ENCODE peak calls at places on chromosomes 6 and 20, in seven cellular contexts. One of them, this sample, is unnamed.

GRCh38 chr20:62834967-62835730 is 18.3 kb downstream of the COL9A3 start:
- DNase-seq in upper lobe of right lung: no peak
- DNase-seq in fibroblast of lung: no peak
- DNase-seq in lung: no peak
- DNase-seq in SK-N-SH: no peak
- DNase-seq in psoas muscle: no peak
- DNase-seq in GM23338: no peak
- DNase-seq in this sample: no peak

GRCh38 chr20:33532753-33533459 is 43.0 kb downstream of the CBFA2T2 start:
- DNase-seq in upper lobe of right lung: no peak
- DNase-seq in SK-N-SH: no peak
- DNase-seq in lung: no peak
- DNase-seq in fibroblast of lung: no peak
- DNase-seq in GM23338: no peak
- DNase-seq in psoas muscle: no peak
- DNase-seq in this sample: no peak

GRCh38 chr6:85185977-85186376 is 263.9 kb upstream of the NT5E start:
- DNase-seq in SK-N-SH: no peak
- DNase-seq in psoas muscle: no peak
- DNase-seq in fibroblast of lung: no peak
- DNase-seq in upper lobe of right lung: no peak
- DNase-seq in lung: no peak
- DNase-seq in GM23338: no peak
- DNase-seq in this sample: no peak

GRCh38 chr6:125444234-125444949 is 142.6 kb upstream of the HDDC2 start:
- DNase-seq in psoas muscle: peak; percentile 69
- DNase-seq in fibroblast of lung: no peak
- DNase-seq in SK-N-SH: no peak
- DNase-seq in GM23338: no peak
- DNase-seq in lung: no peak
- DNase-seq in upper lobe of right lung: peak; percentile 56
- DNase-seq in this sample: no peak

GRCh38 chr20:60579941-60580515 is 621.8 kb downstream of the CDH26 start:
- DNase-seq in psoas muscle: no peak
- DNase-seq in fibroblast of lung: no peak
- DNase-seq in lung: no peak
- DNase-seq in upper lobe of right lung: no peak
- DNase-seq in SK-N-SH: no peak
- DNase-seq in GM23338: no peak
- DNase-seq in this sample: no peak

GRCh38 chr20:35680464-35681183 is 15.9 kb upstream of the CPNE1 start:
- DNase-seq in SK-N-SH: no peak
- DNase-seq in fibroblast of lung: no peak
- DNase-seq in GM23338: no peak
- DNase-seq in lung: no peak
- DNase-seq in psoas muscle: no peak
- DNase-seq in upper lobe of right lung: no peak
- DNase-seq in this sample: no peak

GRCh38 chr6:170393807-170394399 is 87.3 kb downstream of the FAM120B start:
- DNase-seq in upper lobe of right lung: no peak
- DNase-seq in GM23338: no peak
- DNase-seq in SK-N-SH: no peak
- DNase-seq in psoas muscle: no peak
- DNase-seq in lung: no peak
- DNase-seq in fibroblast of lung: peak; percentile 67
- DNase-seq in this sample: no peak

GRCh38 chr6:134007077-134007476 is 45.3 kb downstream of the SLC2A12 start:
- DNase-seq in SK-N-SH: no peak
- DNase-seq in psoas muscle: no peak
- DNase-seq in upper lobe of right lung: peak; percentile 79
- DNase-seq in fibroblast of lung: no peak
- DNase-seq in GM23338: no peak
- DNase-seq in lung: peak; percentile 70
- DNase-seq in this sample: no peak

GRCh38 chr20:45343867-45344721 is 4.1 kb downstream of the SDC4 start:
- DNase-seq in lung: peak; percentile 63
- DNase-seq in fibroblast of lung: peak; percentile 93
- DNase-seq in upper lobe of right lung: no peak
- DNase-seq in GM23338: no peak
- DNase-seq in psoas muscle: peak; percentile 82
- DNase-seq in SK-N-SH: no peak
- DNase-seq in this sample: peak; percentile 30

GRCh38 chr20:44861547-44862006 is 23.9 kb upstream of the YWHAB start:
- DNase-seq in lung: no peak
- DNase-seq in SK-N-SH: no peak
- DNase-seq in upper lobe of right lung: no peak
- DNase-seq in GM23338: no peak
- DNase-seq in psoas muscle: peak; percentile 69
- DNase-seq in fibroblast of lung: peak; percentile 75
- DNase-seq in this sample: no peak

GRCh38 chr6:31734703-31735500 is 1.4 kb downstream of the CLIC1 start:
- DNase-seq in psoas muscle: no peak
- DNase-seq in SK-N-SH: no peak
- DNase-seq in lung: peak; percentile 55
- DNase-seq in upper lobe of right lung: no peak
- DNase-seq in fibroblast of lung: peak; percentile 73
- DNase-seq in GM23338: peak; percentile 85
- DNase-seq in this sample: peak; percentile 79

GRCh38 chr6:139588734-139589418 is 214.4 kb upstream of the CITED2 start:
- DNase-seq in upper lobe of right lung: no peak
- DNase-seq in psoas muscle: no peak
- DNase-seq in lung: no peak
- DNase-seq in fibroblast of lung: peak; percentile 78
- DNase-seq in GM23338: no peak
- DNase-seq in SK-N-SH: no peak
- DNase-seq in this sample: no peak

GRCh38 chr6:169981969-169982368 is 230.5 kb downstream of the ERMARD start:
- DNase-seq in fibroblast of lung: no peak
- DNase-seq in upper lobe of right lung: no peak
- DNase-seq in psoas muscle: no peak
- DNase-seq in SK-N-SH: no peak
- DNase-seq in GM23338: no peak
- DNase-seq in lung: no peak
- DNase-seq in this sample: no peak

GRCh38 chr6:85062884-85063283 is 298.5 kb upstream of the TBX18 start:
- DNase-seq in fibroblast of lung: no peak
- DNase-seq in GM23338: no peak
- DNase-seq in upper lobe of right lung: no peak
- DNase-seq in lung: no peak
- DNase-seq in SK-N-SH: no peak
- DNase-seq in psoas muscle: no peak
- DNase-seq in this sample: no peak

GRCh38 chr6:25637946-25638345 is 14.1 kb upstream of the SCGN start:
- DNase-seq in psoas muscle: no peak
- DNase-seq in GM23338: peak; percentile 76
- DNase-seq in lung: no peak
- DNase-seq in upper lobe of right lung: no peak
- DNase-seq in SK-N-SH: no peak
- DNase-seq in fibroblast of lung: no peak
- DNase-seq in this sample: no peak

GRCh38 chr6:28369463-28369862 is 19.7 kb downstream of the ZKSCAN3 start:
- DNase-seq in fibroblast of lung: no peak
- DNase-seq in GM23338: no peak
- DNase-seq in lung: no peak
- DNase-seq in psoas muscle: no peak
- DNase-seq in upper lobe of right lung: no peak
- DNase-seq in SK-N-SH: no peak
- DNase-seq in this sample: no peak

GRCh38 chr6:47420394-47421371 is 56.9 kb upstream of the CD2AP start:
- DNase-seq in fibroblast of lung: peak; percentile 93
- DNase-seq in GM23338: no peak
- DNase-seq in upper lobe of right lung: no peak
- DNase-seq in lung: no peak
- DNase-seq in SK-N-SH: no peak
- DNase-seq in psoas muscle: no peak
- DNase-seq in this sample: no peak

GRCh38 chr6:158143700-158144099 is 24.4 kb downstream of the SERAC1 start:
- DNase-seq in fibroblast of lung: no peak
- DNase-seq in GM23338: peak; percentile 76
- DNase-seq in lung: no peak
- DNase-seq in psoas muscle: no peak
- DNase-seq in SK-N-SH: no peak
- DNase-seq in upper lobe of right lung: no peak
- DNase-seq in this sample: peak; percentile 30

GRCh38 chr6:10692965-10693538 is 1.4 kb downstream of the C6orf52 start:
- DNase-seq in upper lobe of right lung: no peak
- DNase-seq in psoas muscle: no peak
- DNase-seq in lung: no peak
- DNase-seq in fibroblast of lung: no peak
- DNase-seq in GM23338: peak; percentile 10
- DNase-seq in SK-N-SH: no peak
- DNase-seq in this sample: no peak

GRCh38 chr6:149963212-149963461 is 606 bp upstream of the ULBP1 start:
- DNase-seq in fibroblast of lung: peak; percentile 55
- DNase-seq in GM23338: peak; percentile 62
- DNase-seq in SK-N-SH: no peak
- DNase-seq in psoas muscle: no peak
- DNase-seq in lung: no peak
- DNase-seq in upper lobe of right lung: no peak
- DNase-seq in this sample: no peak

GRCh38 chr6:56771189-56771588 is 128.5 kb upstream of the DST start:
- DNase-seq in SK-N-SH: no peak
- DNase-seq in psoas muscle: no peak
- DNase-seq in upper lobe of right lung: no peak
- DNase-seq in lung: no peak
- DNase-seq in fibroblast of lung: no peak
- DNase-seq in GM23338: no peak
- DNase-seq in this sample: no peak

GRCh38 chr6:105476978-105477377 is 74.1 kb upstream of the PREP start:
- DNase-seq in psoas muscle: no peak
- DNase-seq in lung: no peak
- DNase-seq in SK-N-SH: no peak
- DNase-seq in upper lobe of right lung: no peak
- DNase-seq in GM23338: no peak
- DNase-seq in fibroblast of lung: no peak
- DNase-seq in this sample: no peak

GRCh38 chr6:38640216-38640909 is 634 bp upstream of the BTBD9 start:
- DNase-seq in psoas muscle: no peak
- DNase-seq in GM23338: peak; percentile 85
- DNase-seq in SK-N-SH: no peak
- DNase-seq in lung: no peak
- DNase-seq in fibroblast of lung: no peak
- DNase-seq in upper lobe of right lung: peak; percentile 64
- DNase-seq in this sample: no peak

DNA sequence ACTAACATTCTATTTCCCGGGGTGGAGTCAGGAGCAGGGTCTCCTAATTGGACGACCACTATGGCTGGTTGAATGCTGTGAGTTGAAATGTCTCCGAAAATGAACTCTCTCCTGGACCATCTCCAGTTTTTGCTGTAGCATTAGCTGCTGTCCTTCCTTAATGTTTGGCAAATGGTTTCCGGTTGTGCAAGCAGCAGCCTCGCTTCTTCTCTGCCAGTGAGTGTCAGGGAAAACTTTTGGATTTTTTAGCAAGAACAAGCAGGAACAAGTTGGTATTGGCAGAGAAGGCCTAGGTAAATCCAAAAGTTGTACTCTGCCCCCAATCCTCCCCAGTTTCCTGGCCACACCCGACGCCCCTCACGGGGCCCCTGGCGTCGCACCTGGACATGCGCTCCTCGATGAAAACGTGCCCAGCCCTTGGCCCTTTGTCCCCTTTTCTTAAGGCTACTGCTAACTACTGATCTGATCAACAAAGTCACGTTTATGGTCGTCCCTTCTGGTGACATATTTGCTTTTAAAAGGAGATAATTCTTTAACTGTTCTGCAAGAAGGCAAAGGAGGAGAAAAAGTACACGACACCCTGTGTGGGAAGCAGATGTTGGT is 103.2 kb downstream of the ARMC2 start:
- DNase-seq in SK-N-SH: no peak
- DNase-seq in lung: no peak
- DNase-seq in GM23338: no peak
- DNase-seq in psoas muscle: no peak
- DNase-seq in fibroblast of lung: no peak
- DNase-seq in upper lobe of right lung: no peak
- DNase-seq in this sample: no peak
- H3K27ac ChIP-seq in SK-N-SH: no peak overlapping the region
- H3K27ac ChIP-seq in lung: no peak overlapping the region
- H3K27ac ChIP-seq in GM23338: no peak overlapping the region
- H3K27ac ChIP-seq in psoas muscle: peak overlapping the region; percentile 34
- H3K27ac ChIP-seq in fibroblast of lung: no peak overlapping the region
- H3K27ac ChIP-seq in upper lobe of right lung: no peak overlapping the region
- H3K27ac ChIP-seq in this sample: no peak overlapping the region

GRCh38 chr6:148760568-148761531 is 14.0 kb downstream of the UST start:
- DNase-seq in lung: peak; percentile 41
- DNase-seq in SK-N-SH: no peak
- DNase-seq in psoas muscle: peak; percentile 91
- DNase-seq in fibroblast of lung: peak; percentile 92
- DNase-seq in GM23338: peak; percentile 68
- DNase-seq in upper lobe of right lung: no peak
- DNase-seq in this sample: no peak
- H3K27ac ChIP-seq in lung: peak overlapping the region; percentile 61
- H3K27ac ChIP-seq in SK-N-SH: peak overlapping the region; percentile 53
- H3K27ac ChIP-seq in psoas muscle: no peak overlapping the region
- H3K27ac ChIP-seq in fibroblast of lung: peak overlapping the region; percentile 74
- H3K27ac ChIP-seq in GM23338: peak overlapping the region; percentile 42
- H3K27ac ChIP-seq in upper lobe of right lung: peak overlapping the region; percentile 79
- H3K27ac ChIP-seq in this sample: no peak overlapping the region

DNA sequence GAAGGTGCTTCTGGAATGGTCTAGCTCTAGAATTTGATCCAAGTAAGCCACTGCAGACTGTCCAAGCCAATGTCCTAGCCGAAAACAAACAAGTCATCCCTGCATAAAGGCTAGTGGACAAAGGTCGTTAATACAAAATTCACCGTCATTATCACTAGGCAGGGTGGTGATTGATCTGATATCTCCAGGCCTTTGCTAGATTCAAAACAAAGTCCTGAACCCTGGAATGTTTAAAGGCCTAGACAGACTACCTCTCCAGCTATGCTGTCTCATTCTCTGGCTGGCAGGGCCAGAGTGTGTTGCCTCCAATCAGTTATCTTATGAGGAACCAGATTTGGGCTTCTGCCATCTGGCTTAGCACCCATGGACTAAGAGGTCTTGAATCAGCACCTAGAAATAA is 38.3 kb downstream of the MAP7 start:
- DNase-seq in psoas muscle: no peak
- DNase-seq in fibroblast of lung: peak; percentile 33
- DNase-seq in lung: no peak
- DNase-seq in SK-N-SH: no peak
- DNase-seq in upper lobe of right lung: no peak
- DNase-seq in GM23338: no peak
- DNase-seq in this sample: no peak
- H3K27ac ChIP-seq in psoas muscle: no peak overlapping the region
- H3K27ac ChIP-seq in fibroblast of lung: no peak overlapping the region
- H3K27ac ChIP-seq in lung: no peak overlapping the region
- H3K27ac ChIP-seq in SK-N-SH: no peak overlapping the region
- H3K27ac ChIP-seq in upper lobe of right lung: no peak overlapping the region
- H3K27ac ChIP-seq in GM23338: no peak overlapping the region
- H3K27ac ChIP-seq in this sample: no peak overlapping the region

DNA sequence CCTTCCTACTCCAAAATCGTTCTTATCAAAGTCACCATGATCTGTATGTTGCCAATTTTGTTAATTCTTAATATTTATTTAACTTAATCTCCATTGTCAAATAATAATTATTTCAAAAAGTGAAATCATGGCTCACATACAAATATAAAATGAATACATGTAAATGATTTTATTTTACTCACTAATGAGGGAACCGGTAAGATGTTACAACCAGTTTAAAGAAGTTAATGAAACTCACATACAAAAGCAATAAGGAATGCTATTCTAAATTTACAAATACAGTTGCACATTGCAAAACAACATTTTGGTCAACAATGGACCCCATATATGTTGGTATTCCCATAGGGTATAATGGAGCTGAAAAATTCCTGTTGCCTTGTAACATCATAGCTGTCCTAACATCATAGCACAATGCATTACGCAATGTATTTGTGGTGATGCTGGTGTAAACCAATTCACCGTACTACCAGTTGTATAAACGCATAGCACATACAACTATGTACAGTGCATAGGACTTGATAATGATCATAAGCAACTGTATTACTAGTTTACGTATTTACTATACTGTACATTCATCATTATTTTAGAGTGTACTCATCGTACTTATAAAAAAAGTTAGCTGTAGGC is 6.5 kb upstream of the SLC22A16 start:
- DNase-seq in psoas muscle: no peak
- DNase-seq in upper lobe of right lung: no peak
- DNase-seq in SK-N-SH: no peak
- DNase-seq in lung: no peak
- DNase-seq in fibroblast of lung: no peak
- DNase-seq in GM23338: no peak
- DNase-seq in this sample: peak; percentile 86
- H3K27ac ChIP-seq in psoas muscle: no peak overlapping the region
- H3K27ac ChIP-seq in upper lobe of right lung: no peak overlapping the region
- H3K27ac ChIP-seq in SK-N-SH: no peak overlapping the region
- H3K27ac ChIP-seq in lung: no peak overlapping the region
- H3K27ac ChIP-seq in fibroblast of lung: no peak overlapping the region
- H3K27ac ChIP-seq in GM23338: no peak overlapping the region
- H3K27ac ChIP-seq in this sample: peak overlapping the region; percentile 71

This sample was measured in HL-60.